ENCODE peak calls at places on chromosomes 1 and 21, in five cellular contexts. H is activated CD8-positive, alpha-beta memory T cell treated with anti-CD3 and anti-CD28 coated beads, Interleukin-2, amount 50 U/mL, for 48 hours; D is iris pigment epithelial cell; Y is uterus; F is cardiac fibroblast. U is an unnamed sample.

GRCh38 chr1:248858096-248858890 is 592 bp downstream of the ZNF692 start:
- DNase-seq in D (peak; percentile 64), H (peak; percentile 76), Y (peak; percentile 54), F (peak; percentile 57), U (peak; percentile 79)

GRCh38 chr21:43194303-43195130 is 25.7 kb downstream of the CRYAA start:
- DNase-seq in Y (no peak), H (peak; percentile 35), F (no peak), D (no peak), U (peak; percentile 60)

GRCh38 chr1:245908543-245908942 is 598.5 kb downstream of the SMYD3 start:
- DNase-seq in F (no peak), D (no peak), H (no peak), Y (no peak), U (no peak)

GRCh38 chr1:14539953-14540563 is 58.4 kb upstream of the KAZN start:
- DNase-seq in H (no peak), Y (no peak), D (no peak), F (no peak), U (no peak)

GRCh38 chr1:121566346-121566745 is 381.6 kb downstream of the SRGAP2C start:
- DNase-seq in H (no peak), Y (no peak), F (no peak), D (no peak), U (no peak)

GRCh38 chr1:6603424-6603850 is 768 bp upstream of the KLHL21 start:
- DNase-seq in Y (peak; percentile 71), H (peak; percentile 83), F (peak; percentile 83), D (peak; percentile 85), U (no peak)

GRCh38 chr1:84492726-84493125 is 13.5 kb upstream of the SPATA1 start:
- DNase-seq in Y (no peak), F (no peak), D (peak; percentile 25), H (no peak), U (no peak)

GRCh38 chr1:30095451-30096025 is 627.8 kb downstream of the MATN1 start:
- DNase-seq in H (no peak), D (no peak), Y (no peak), F (no peak), U (no peak)

GRCh38 chr21:41684381-41685245 is 82.2 kb downstream of the RIPK4 start:
- DNase-seq in F (peak; percentile 51), D (peak; percentile 68), H (no peak), Y (no peak), U (no peak)

GRCh38 chr1:41640141-41640751 is 155.8 kb upstream of the EDN2 start:
- DNase-seq in F (no peak), Y (no peak), D (no peak), H (no peak), U (no peak)

GRCh38 chr1:179083031-179083345 is 1.1 kb downstream of the TOR3A start:
- DNase-seq in F (peak; percentile 41), D (peak; percentile 43), H (no peak), Y (no peak), U (no peak)

GRCh38 chr1:209610378-209610905 is 26.9 kb downstream of the CAMK1G start:
- DNase-seq in H (no peak), D (no peak), F (no peak), Y (no peak), U (no peak)

GRCh38 chr21:41837756-41838297 is 41.3 kb downstream of the PRDM15 start:
- DNase-seq in D (no peak), F (no peak), Y (no peak), H (no peak), U (no peak)

GRCh38 chr1:31084782-31085569 is 19.5 kb upstream of the PUM1 start:
- DNase-seq in Y (no peak), H (no peak), D (no peak), F (no peak), U (no peak)

GRCh38 chr1:209704584-209704983 is at the start of gene HSD11B1:
- DNase-seq in D (peak; percentile 97), F (peak; percentile 96), H (no peak), Y (peak; percentile 87), U (no peak)

GRCh38 chr1:97893844-97894243 is 27.0 kb downstream of the DPYD start:
- DNase-seq in Y (no peak), F (peak; percentile 38), H (no peak), D (peak; percentile 53), U (no peak)

GRCh38 chr1:119822406-119822805 is 11.1 kb upstream of the REG4 start:
- DNase-seq in D (no peak), F (no peak), Y (no peak), H (no peak), U (no peak)

GRCh38 chr1:171160181-171160580 is 24.9 kb upstream of the FMO2 start:
- DNase-seq in F (no peak), Y (no peak), H (no peak), D (no peak), U (no peak)

GRCh38 chr1:60149254-60149653 is 75.7 kb upstream of the C1orf87 start:
- DNase-seq in H (no peak), F (no peak), D (no peak), Y (no peak), U (no peak)

GRCh38 chr1:12397426-12398134 is 167.8 kb downstream of the VPS13D start:
- DNase-seq in Y (no peak), D (no peak), H (no peak), F (no peak), U (no peak)

GRCh38 chr1:232438476-232438875 is 191.5 kb downstream of the SIPA1L2 start:
- DNase-seq in H (no peak), D (no peak), Y (no peak), F (no peak), U (no peak)

GRCh38 chr21:27796106-27796505 is 829.2 kb upstream of the ADAMTS5 start:
- DNase-seq in D (peak; percentile 27), Y (no peak), H (no peak), F (peak; percentile 79), U (no peak)

GRCh38 chr21:35249636-35250035 is 200.5 kb upstream of the RUNX1 start:
- DNase-seq in D (no peak), F (no peak), H (no peak), Y (no peak), U (no peak)

GRCh38 chr1:243510928-243511327 is 255.1 kb downstream of the SDCCAG8 start:
- DNase-seq in D (peak; percentile 20), Y (no peak), H (no peak), F (no peak), U (no peak)

GRCh38 chr1:40107290-40107959 is 10.4 kb upstream of the PPT1 start:
- DNase-seq in D (no peak), Y (no peak), F (no peak), H (no peak), U (no peak)

GRCh38 chr1:161089251-161089924 is at the start of gene NECTIN4:
- DNase-seq in Y (no peak), H (no peak), F (no peak), D (no peak), U (no peak)